ENCODE peak calls at places on chromosomes 11 and 22, in four cellular contexts. One of them, this sample, is unnamed.
A peak's percentile ranks its signal among the peaks of the same experiment; 100 is the strongest.

GRCh38 chr11:62882811-62883496 is 2.3 kb downstream of the SLC3A2 start:
- DNase-seq in renal cortical epithelial cell: no peak
- DNase-seq in activated naive CD4-positive, alpha-beta T cell: no peak
- DNase-seq in AG09319: no peak
- DNase-seq in this sample: no peak

GRCh38 chr11:10784229-10785145 is 24.2 kb downstream of the EIF4G2 start:
- DNase-seq in activated naive CD4-positive, alpha-beta T cell: no peak
- DNase-seq in AG09319: no peak
- DNase-seq in renal cortical epithelial cell: no peak
- DNase-seq in this sample: no peak

GRCh38 chr11:65403607-65404121 is 17.2 kb downstream of the FRMD8 start:
- DNase-seq in activated naive CD4-positive, alpha-beta T cell: no peak
- DNase-seq in renal cortical epithelial cell: no peak
- DNase-seq in AG09319: no peak
- DNase-seq in this sample: no peak

GRCh38 chr22:26883393-26883792 is 226.0 kb downstream of the MIAT start:
- DNase-seq in renal cortical epithelial cell: peak; percentile 30
- DNase-seq in activated naive CD4-positive, alpha-beta T cell: no peak
- DNase-seq in AG09319: no peak
- DNase-seq in this sample: no peak

GRCh38 chr22:21018314-21018713 is 3.3 kb downstream of the P2RX6 start:
- DNase-seq in AG09319: no peak
- DNase-seq in renal cortical epithelial cell: no peak
- DNase-seq in activated naive CD4-positive, alpha-beta T cell: no peak
- DNase-seq in this sample: no peak

GRCh38 chr11:46438211-46438610 is 46.6 kb upstream of the CHRM4 start:
- DNase-seq in AG09319: no peak
- DNase-seq in activated naive CD4-positive, alpha-beta T cell: no peak
- DNase-seq in renal cortical epithelial cell: no peak
- DNase-seq in this sample: no peak

GRCh38 chr11:124174001-124174400 is 9.1 kb upstream of the OR10D3 start:
- DNase-seq in renal cortical epithelial cell: peak; percentile 93
- DNase-seq in AG09319: peak; percentile 53
- DNase-seq in activated naive CD4-positive, alpha-beta T cell: no peak
- DNase-seq in this sample: no peak

GRCh38 chr11:118530180-118530682 is 761 bp upstream of the TMEM25 start:
- DNase-seq in AG09319: no peak
- DNase-seq in renal cortical epithelial cell: no peak
- DNase-seq in activated naive CD4-positive, alpha-beta T cell: no peak
- DNase-seq in this sample: peak; percentile 45

GRCh38 chr11:14673824-14674432 is 30.3 kb downstream of the PDE3B start:
- DNase-seq in renal cortical epithelial cell: no peak
- DNase-seq in activated naive CD4-positive, alpha-beta T cell: no peak
- DNase-seq in AG09319: no peak
- DNase-seq in this sample: no peak

This sample was measured in colonic mucosa.